ENCODE peak calls at places on chromosomes 4 and X, in nine cellular contexts. One of them, this sample, is unnamed.

GRCh38 chr4:144599621-144600020 is 46.3 kb upstream of the HHIP start:
- DNase-seq in adipocyte: no peak
- DNase-seq in HCT116: no peak
- DNase-seq in left lung: no peak
- DNase-seq in H9: no peak
- DNase-seq in neuronal stem cell: no peak
- DNase-seq in ovary: no peak
- DNase-seq in heart left ventricle: no peak
- DNase-seq in astrocyte: peak; percentile 29
- DNase-seq in this sample: no peak

GRCh38 chr4:47784222-47784621 is 53.6 kb downstream of the CORIN start:
- DNase-seq in adipocyte: no peak
- DNase-seq in HCT116: no peak
- DNase-seq in left lung: no peak
- DNase-seq in H9: no peak
- DNase-seq in neuronal stem cell: no peak
- DNase-seq in ovary: no peak
- DNase-seq in heart left ventricle: no peak
- DNase-seq in astrocyte: no peak
- DNase-seq in this sample: no peak

GRCh38 chr4:28176942-28177341 is 1316.3 kb downstream of the STIM2 start:
- DNase-seq in adipocyte: no peak
- DNase-seq in HCT116: no peak
- DNase-seq in left lung: no peak
- DNase-seq in H9: no peak
- DNase-seq in neuronal stem cell: no peak
- DNase-seq in ovary: no peak
- DNase-seq in heart left ventricle: no peak
- DNase-seq in astrocyte: no peak
- DNase-seq in this sample: no peak

GRCh38 chrX:103845165-103845653 is 13.2 kb upstream of the RAB9B start:
- DNase-seq in adipocyte: peak; percentile 88
- DNase-seq in HCT116: peak; percentile 38
- DNase-seq in left lung: peak; percentile 50
- DNase-seq in H9: peak; percentile 72
- DNase-seq in neuronal stem cell: peak; percentile 30
- DNase-seq in ovary: peak; percentile 83
- DNase-seq in heart left ventricle: peak; percentile 28
- DNase-seq in astrocyte: peak; percentile 83
- DNase-seq in this sample: peak; percentile 34

GRCh38 chrX:68932611-68933010 is 103.8 kb downstream of the EFNB1 start:
- DNase-seq in adipocyte: no peak
- DNase-seq in HCT116: no peak
- DNase-seq in left lung: peak; percentile 5
- DNase-seq in H9: no peak
- DNase-seq in neuronal stem cell: no peak
- DNase-seq in ovary: no peak
- DNase-seq in heart left ventricle: peak; percentile 44
- DNase-seq in astrocyte: no peak
- DNase-seq in this sample: no peak

GRCh38 chr4:140116442-140117104 is 37.4 kb downstream of the MAML3 start:
- DNase-seq in adipocyte: no peak
- DNase-seq in HCT116: no peak
- DNase-seq in left lung: no peak
- DNase-seq in H9: no peak
- DNase-seq in neuronal stem cell: no peak
- DNase-seq in ovary: no peak
- DNase-seq in heart left ventricle: no peak
- DNase-seq in astrocyte: peak; percentile 44
- DNase-seq in this sample: no peak

GRCh38 chr4:15659768-15660394 is 4.7 kb upstream of the FBXL5 start:
- DNase-seq in adipocyte: peak; percentile 84
- DNase-seq in HCT116: no peak
- DNase-seq in left lung: no peak
- DNase-seq in H9: no peak
- DNase-seq in neuronal stem cell: no peak
- DNase-seq in ovary: no peak
- DNase-seq in heart left ventricle: no peak
- DNase-seq in astrocyte: peak; percentile 23
- DNase-seq in this sample: no peak

GRCh38 chr4:124810814-124811213 is 98.3 kb upstream of the ANKRD50 start:
- DNase-seq in adipocyte: no peak
- DNase-seq in HCT116: no peak
- DNase-seq in left lung: no peak
- DNase-seq in H9: no peak
- DNase-seq in neuronal stem cell: no peak
- DNase-seq in ovary: no peak
- DNase-seq in heart left ventricle: no peak
- DNase-seq in astrocyte: no peak
- DNase-seq in this sample: no peak

GRCh38 chr4:158020734-158021346 is 152.0 kb downstream of the GASK1B start:
- DNase-seq in adipocyte: peak; percentile 80
- DNase-seq in HCT116: peak; percentile 47
- DNase-seq in left lung: no peak
- DNase-seq in H9: no peak
- DNase-seq in neuronal stem cell: no peak
- DNase-seq in ovary: no peak
- DNase-seq in heart left ventricle: no peak
- DNase-seq in astrocyte: peak; percentile 98
- DNase-seq in this sample: peak; percentile 39

GRCh38 chr4:2264481-2265041 is 2.7 kb upstream of the MXD4 start:
- DNase-seq in adipocyte: no peak
- DNase-seq in HCT116: no peak
- DNase-seq in left lung: no peak
- DNase-seq in H9: no peak
- DNase-seq in neuronal stem cell: no peak
- DNase-seq in ovary: peak; percentile 54
- DNase-seq in heart left ventricle: no peak
- DNase-seq in astrocyte: no peak
- DNase-seq in this sample: no peak

GRCh38 chr4:13160906-13161305 is 323.2 kb downstream of the RAB28 start:
- DNase-seq in adipocyte: peak; percentile 4
- DNase-seq in HCT116: no peak
- DNase-seq in left lung: no peak
- DNase-seq in H9: no peak
- DNase-seq in neuronal stem cell: no peak
- DNase-seq in ovary: no peak
- DNase-seq in heart left ventricle: no peak
- DNase-seq in astrocyte: peak; percentile 89
- DNase-seq in this sample: no peak

GRCh38 chrX:16348286-16348685 is 181.0 kb downstream of the MAGEB17 start:
- DNase-seq in adipocyte: no peak
- DNase-seq in HCT116: no peak
- DNase-seq in left lung: no peak
- DNase-seq in H9: no peak
- DNase-seq in neuronal stem cell: no peak
- DNase-seq in ovary: no peak
- DNase-seq in heart left ventricle: no peak
- DNase-seq in astrocyte: no peak
- DNase-seq in this sample: no peak

GRCh38 chrX:109992203-109992602 is 10.7 kb upstream of the TMEM164 start:
- DNase-seq in adipocyte: no peak
- DNase-seq in HCT116: no peak
- DNase-seq in left lung: no peak
- DNase-seq in H9: no peak
- DNase-seq in neuronal stem cell: no peak
- DNase-seq in ovary: no peak
- DNase-seq in heart left ventricle: no peak
- DNase-seq in astrocyte: no peak
- DNase-seq in this sample: no peak

GRCh38 chr4:182916483-182917181 is 554 bp downstream of the DCTD start:
- DNase-seq in adipocyte: peak; percentile 84
- DNase-seq in HCT116: no peak
- DNase-seq in left lung: peak; percentile 55
- DNase-seq in H9: peak; percentile 45
- DNase-seq in neuronal stem cell: peak; percentile 27
- DNase-seq in ovary: peak; percentile 81
- DNase-seq in heart left ventricle: peak; percentile 70
- DNase-seq in astrocyte: peak; percentile 70
- DNase-seq in this sample: peak; percentile 65
- H3K4me1 ChIP-seq in adipocyte: peaks cover 16% of the 10 kb centered on the region
- H3K4me1 ChIP-seq in HCT116: peaks cover 10% of the 10 kb centered on the region
- H3K4me1 ChIP-seq in left lung: peaks cover 22% of the 10 kb centered on the region
- H3K4me1 ChIP-seq in H9: no peaks in the 10 kb centered on the region
- H3K4me1 ChIP-seq in neuronal stem cell: peaks cover 7% of the 10 kb centered on the region
- H3K4me1 ChIP-seq in ovary: peaks cover 4% of the 10 kb centered on the region
- H3K4me1 ChIP-seq in heart left ventricle: no peaks in the 10 kb centered on the region
- H3K4me1 ChIP-seq in astrocyte: peaks cover 19% of the 10 kb centered on the region
- H3K4me1 ChIP-seq in this sample: no peaks in the 10 kb centered on the region

GRCh38 chrX:65696613-65697012 is 29.2 kb downstream of the MSN start:
- DNase-seq in adipocyte: no peak
- DNase-seq in HCT116: no peak
- DNase-seq in left lung: no peak
- DNase-seq in H9: no peak
- DNase-seq in neuronal stem cell: no peak
- DNase-seq in ovary: no peak
- DNase-seq in heart left ventricle: no peak
- DNase-seq in astrocyte: peak; percentile 57
- DNase-seq in this sample: no peak

GRCh38 chrX:65697915-65698796 is 30.7 kb downstream of the MSN start:
- DNase-seq in adipocyte: no peak
- DNase-seq in HCT116: no peak
- DNase-seq in left lung: peak; percentile 76
- DNase-seq in H9: peak; percentile 32
- DNase-seq in neuronal stem cell: no peak
- DNase-seq in ovary: no peak
- DNase-seq in heart left ventricle: peak; percentile 61
- DNase-seq in astrocyte: peak; percentile 27
- DNase-seq in this sample: no peak

GRCh38 chrX:65697173-65697572 is 29.7 kb downstream of the MSN start:
- DNase-seq in adipocyte: peak; percentile 56
- DNase-seq in HCT116: no peak
- DNase-seq in left lung: no peak
- DNase-seq in H9: no peak
- DNase-seq in neuronal stem cell: no peak
- DNase-seq in ovary: no peak
- DNase-seq in heart left ventricle: no peak
- DNase-seq in astrocyte: peak; percentile 80
- DNase-seq in this sample: no peak

GRCh38 chrX:65690057-65690855 is 22.8 kb downstream of the MSN start:
- DNase-seq in adipocyte: peak; percentile 48
- DNase-seq in HCT116: no peak
- DNase-seq in left lung: no peak
- DNase-seq in H9: no peak
- DNase-seq in neuronal stem cell: no peak
- DNase-seq in ovary: no peak
- DNase-seq in heart left ventricle: no peak
- DNase-seq in astrocyte: peak; percentile 79
- DNase-seq in this sample: no peak

DNA sequence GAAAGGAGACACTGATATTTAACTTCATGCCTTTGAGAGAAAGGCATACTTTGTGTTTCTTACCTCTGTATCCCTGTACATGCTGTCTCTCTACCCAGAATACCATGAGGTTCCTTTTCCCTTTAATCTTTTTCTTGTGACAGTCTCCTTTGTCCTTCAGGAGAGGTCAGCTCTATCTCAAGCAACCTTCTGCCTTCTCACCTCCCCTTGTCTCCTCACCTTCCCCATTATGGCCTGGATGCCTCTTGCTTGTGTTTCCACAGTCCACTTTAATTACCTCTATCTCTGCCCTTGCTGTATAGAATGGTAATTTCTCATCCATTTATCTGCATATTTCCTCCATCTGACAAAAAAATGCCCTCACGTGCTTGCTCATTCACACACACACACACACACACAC is 28.4 kb downstream of the MSN start:
- DNase-seq in adipocyte: no peak
- DNase-seq in HCT116: no peak
- DNase-seq in left lung: no peak
- DNase-seq in H9: no peak
- DNase-seq in neuronal stem cell: no peak
- DNase-seq in ovary: no peak
- DNase-seq in heart left ventricle: no peak
- DNase-seq in astrocyte: no peak
- DNase-seq in this sample: no peak
- H3K4me1 ChIP-seq in adipocyte: peaks cover 34% of the 10 kb centered on the region
- H3K4me1 ChIP-seq in HCT116: no peaks in the 10 kb centered on the region
- H3K4me1 ChIP-seq in left lung: peaks cover 94% of the 10 kb centered on the region
- H3K4me1 ChIP-seq in H9: peaks cover 6% of the 10 kb centered on the region
- H3K4me1 ChIP-seq in neuronal stem cell: peaks cover 5% of the 10 kb centered on the region
- H3K4me1 ChIP-seq in ovary: peaks cover 3% of the 10 kb centered on the region
- H3K4me1 ChIP-seq in heart left ventricle: peaks cover 35% of the 10 kb centered on the region
- H3K4me1 ChIP-seq in astrocyte: peaks cover 35% of the 10 kb centered on the region
- H3K4me1 ChIP-seq in this sample: no peaks in the 10 kb centered on the region

DNA sequence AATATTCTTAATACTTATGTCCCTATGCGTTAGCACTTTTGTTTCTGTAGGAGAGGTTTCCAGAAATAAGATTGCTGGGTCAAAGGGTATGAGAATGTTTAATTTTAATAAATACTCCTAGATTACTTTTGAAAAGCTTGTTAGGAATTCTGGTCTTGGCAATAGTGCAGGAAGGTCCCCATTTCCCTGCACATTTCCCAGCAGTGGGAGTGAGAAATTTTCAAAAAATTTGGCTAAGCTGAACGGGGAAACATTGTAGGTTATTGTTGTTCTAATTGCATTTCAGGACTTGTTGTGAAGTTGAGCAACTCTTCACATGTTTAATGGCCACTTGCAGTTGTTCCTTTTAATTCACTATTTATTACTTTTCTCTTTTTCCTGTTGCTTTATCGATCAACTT is 27.1 kb downstream of the IGFBP7 start:
- DNase-seq in adipocyte: peak; percentile 31
- DNase-seq in HCT116: no peak
- DNase-seq in left lung: no peak
- DNase-seq in H9: no peak
- DNase-seq in neuronal stem cell: no peak
- DNase-seq in ovary: no peak
- DNase-seq in heart left ventricle: no peak
- DNase-seq in astrocyte: peak; percentile 59
- DNase-seq in this sample: no peak
- H3K4me1 ChIP-seq in adipocyte: peaks cover 41% of the 10 kb centered on the region
- H3K4me1 ChIP-seq in HCT116: peaks cover 21% of the 10 kb centered on the region
- H3K4me1 ChIP-seq in left lung: peaks cover 28% of the 10 kb centered on the region
- H3K4me1 ChIP-seq in H9: peaks cover 9% of the 10 kb centered on the region
- H3K4me1 ChIP-seq in neuronal stem cell: peaks cover 13% of the 10 kb centered on the region
- H3K4me1 ChIP-seq in ovary: peaks cover 14% of the 10 kb centered on the region
- H3K4me1 ChIP-seq in heart left ventricle: peaks cover 65% of the 10 kb centered on the region
- H3K4me1 ChIP-seq in astrocyte: peaks cover 52% of the 10 kb centered on the region
- H3K4me1 ChIP-seq in this sample: peaks cover 13% of the 10 kb centered on the region

DNA sequence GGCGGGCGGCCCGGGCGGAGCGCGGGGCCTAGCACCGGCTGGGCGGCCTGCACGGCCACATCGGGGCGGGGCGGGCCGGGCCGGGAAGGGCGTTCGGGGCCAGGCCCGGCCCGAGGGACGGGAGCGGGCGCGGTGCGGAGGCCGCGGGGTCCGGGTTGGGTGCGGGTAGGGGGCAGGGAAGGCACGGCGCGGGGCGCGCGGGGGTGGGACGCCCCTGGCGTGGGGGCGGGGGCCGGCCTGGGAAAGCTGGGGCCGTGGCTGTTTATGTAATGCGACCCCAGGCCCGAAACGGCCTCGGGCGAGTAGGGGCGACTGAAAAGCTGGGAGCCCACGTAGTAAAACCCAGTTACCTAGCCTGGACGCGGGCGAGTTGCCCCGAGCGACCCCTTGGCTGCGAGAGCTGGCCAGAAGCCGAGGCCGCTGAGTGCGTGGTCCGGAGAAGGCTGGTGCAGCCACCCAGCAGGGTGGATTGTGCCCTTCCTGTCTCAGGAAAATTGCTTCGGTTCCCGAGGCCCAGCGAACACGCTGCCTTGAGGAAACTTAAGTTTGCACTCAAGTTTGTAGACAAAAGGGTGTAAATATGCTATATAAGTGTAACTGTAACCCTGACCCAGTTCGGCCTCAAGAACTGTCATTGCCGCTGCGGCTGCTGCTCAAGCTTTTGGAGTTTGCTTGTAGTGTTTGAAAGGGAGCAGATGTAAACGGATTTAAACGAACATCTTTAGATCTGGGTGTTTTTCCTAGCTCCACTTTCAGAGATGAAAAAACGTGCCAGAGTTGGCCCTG is 585 bp downstream of the SEC24B start:
- DNase-seq in adipocyte: peak; percentile 68
- DNase-seq in HCT116: no peak
- DNase-seq in left lung: peak; percentile 52
- DNase-seq in H9: peak; percentile 44
- DNase-seq in neuronal stem cell: peak; percentile 14
- DNase-seq in ovary: peak; percentile 75
- DNase-seq in heart left ventricle: peak; percentile 33
- DNase-seq in astrocyte: peak; percentile 13
- DNase-seq in this sample: peak; percentile 27
- H3K4me1 ChIP-seq in adipocyte: peaks cover 47% of the 10 kb centered on the region
- H3K4me1 ChIP-seq in HCT116: peaks cover 7% of the 10 kb centered on the region
- H3K4me1 ChIP-seq in left lung: peaks cover 37% of the 10 kb centered on the region
- H3K4me1 ChIP-seq in H9: peaks cover 2% of the 10 kb centered on the region
- H3K4me1 ChIP-seq in neuronal stem cell: peaks cover 17% of the 10 kb centered on the region
- H3K4me1 ChIP-seq in ovary: peaks cover 9% of the 10 kb centered on the region
- H3K4me1 ChIP-seq in heart left ventricle: peaks cover 18% of the 10 kb centered on the region
- H3K4me1 ChIP-seq in astrocyte: peaks cover 7% of the 10 kb centered on the region
- H3K4me1 ChIP-seq in this sample: peaks cover 10% of the 10 kb centered on the region

This sample was measured in SJCRH30.